ENCODE peak calls at places on chromosomes 4 and X, in nine cellular contexts. One of them, this sample, is unnamed.

GRCh38 chrX:154458116-154458953 is at the start of gene PLXNA3:
- DNase-seq in fibroblast of mammary gland: no peak
- DNase-seq in HFF-Myc: no peak
- DNase-seq in CD8-positive, alpha-beta T cell: peak; percentile 61
- DNase-seq in foreskin keratinocyte: no peak
- DNase-seq in progenitor cell of endocrine pancreas: peak; percentile 51
- DNase-seq in astrocyte of the spinal cord: no peak
- DNase-seq in astrocyte: no peak
- DNase-seq in A549: no peak
- DNase-seq in this sample: peak; percentile 56

GRCh38 chrX:111955916-111956315 is 79.9 kb downstream of the TRPC5OS start:
- DNase-seq in astrocyte: no peak
- DNase-seq in astrocyte of the spinal cord: no peak
- DNase-seq in progenitor cell of endocrine pancreas: no peak
- DNase-seq in CD8-positive, alpha-beta T cell: no peak
- DNase-seq in fibroblast of mammary gland: no peak
- DNase-seq in A549: no peak
- DNase-seq in foreskin keratinocyte: no peak
- DNase-seq in HFF-Myc: no peak
- DNase-seq in this sample: no peak

GRCh38 chr4:16024009-16024408 is 59.8 kb downstream of the PROM1 start:
- DNase-seq in foreskin keratinocyte: peak; percentile 37
- DNase-seq in astrocyte of the spinal cord: no peak
- DNase-seq in HFF-Myc: no peak
- DNase-seq in A549: no peak
- DNase-seq in CD8-positive, alpha-beta T cell: no peak
- DNase-seq in astrocyte: peak; percentile 37
- DNase-seq in progenitor cell of endocrine pancreas: no peak
- DNase-seq in fibroblast of mammary gland: peak; percentile 96
- DNase-seq in this sample: no peak

GRCh38 chr4:187077749-187078148 is 354.1 kb upstream of the FAT1 start:
- DNase-seq in astrocyte of the spinal cord: no peak
- DNase-seq in CD8-positive, alpha-beta T cell: no peak
- DNase-seq in fibroblast of mammary gland: no peak
- DNase-seq in astrocyte: no peak
- DNase-seq in foreskin keratinocyte: no peak
- DNase-seq in A549: no peak
- DNase-seq in HFF-Myc: no peak
- DNase-seq in progenitor cell of endocrine pancreas: no peak
- DNase-seq in this sample: no peak

GRCh38 chr4:147913137-147913536 is 181.2 kb downstream of the ARHGAP10 start:
- DNase-seq in HFF-Myc: no peak
- DNase-seq in A549: no peak
- DNase-seq in astrocyte: no peak
- DNase-seq in astrocyte of the spinal cord: no peak
- DNase-seq in fibroblast of mammary gland: no peak
- DNase-seq in foreskin keratinocyte: no peak
- DNase-seq in progenitor cell of endocrine pancreas: no peak
- DNase-seq in CD8-positive, alpha-beta T cell: no peak
- DNase-seq in this sample: no peak

GRCh38 chr4:86892639-86892965 is 380 bp upstream of the C4orf36 start:
- DNase-seq in HFF-Myc: no peak
- DNase-seq in A549: no peak
- DNase-seq in progenitor cell of endocrine pancreas: no peak
- DNase-seq in foreskin keratinocyte: no peak
- DNase-seq in astrocyte of the spinal cord: no peak
- DNase-seq in fibroblast of mammary gland: no peak
- DNase-seq in CD8-positive, alpha-beta T cell: no peak
- DNase-seq in astrocyte: no peak
- DNase-seq in this sample: no peak

GRCh38 chr4:19134685-19135084 is 1113.1 kb upstream of the LCORL start:
- DNase-seq in progenitor cell of endocrine pancreas: no peak
- DNase-seq in A549: no peak
- DNase-seq in HFF-Myc: no peak
- DNase-seq in fibroblast of mammary gland: no peak
- DNase-seq in astrocyte: no peak
- DNase-seq in foreskin keratinocyte: no peak
- DNase-seq in astrocyte of the spinal cord: no peak
- DNase-seq in CD8-positive, alpha-beta T cell: no peak
- DNase-seq in this sample: no peak

GRCh38 chr4:155008389-155008788 is 200.0 kb upstream of the NPY2R start:
- DNase-seq in CD8-positive, alpha-beta T cell: no peak
- DNase-seq in astrocyte: no peak
- DNase-seq in A549: no peak
- DNase-seq in foreskin keratinocyte: no peak
- DNase-seq in fibroblast of mammary gland: no peak
- DNase-seq in astrocyte of the spinal cord: no peak
- DNase-seq in HFF-Myc: no peak
- DNase-seq in progenitor cell of endocrine pancreas: no peak
- DNase-seq in this sample: no peak

GRCh38 chr4:143140696-143141095 is 44.0 kb upstream of the USP38 start:
- DNase-seq in HFF-Myc: no peak
- DNase-seq in astrocyte: no peak
- DNase-seq in progenitor cell of endocrine pancreas: no peak
- DNase-seq in CD8-positive, alpha-beta T cell: no peak
- DNase-seq in foreskin keratinocyte: no peak
- DNase-seq in A549: no peak
- DNase-seq in fibroblast of mammary gland: no peak
- DNase-seq in astrocyte of the spinal cord: no peak
- DNase-seq in this sample: no peak

GRCh38 chr4:165517216-165517615 is 138.4 kb downstream of the CPE start:
- DNase-seq in progenitor cell of endocrine pancreas: no peak
- DNase-seq in fibroblast of mammary gland: no peak
- DNase-seq in A549: no peak
- DNase-seq in CD8-positive, alpha-beta T cell: no peak
- DNase-seq in astrocyte of the spinal cord: no peak
- DNase-seq in foreskin keratinocyte: peak; percentile 38
- DNase-seq in HFF-Myc: no peak
- DNase-seq in astrocyte: no peak
- DNase-seq in this sample: no peak

GRCh38 chr4:165518658-165519057 is 139.8 kb downstream of the CPE start:
- DNase-seq in astrocyte of the spinal cord: no peak
- DNase-seq in CD8-positive, alpha-beta T cell: no peak
- DNase-seq in A549: no peak
- DNase-seq in progenitor cell of endocrine pancreas: no peak
- DNase-seq in astrocyte: no peak
- DNase-seq in fibroblast of mammary gland: no peak
- DNase-seq in HFF-Myc: no peak
- DNase-seq in foreskin keratinocyte: no peak
- DNase-seq in this sample: no peak

GRCh38 chr4:165522049-165522448 is 143.2 kb downstream of the CPE start:
- DNase-seq in CD8-positive, alpha-beta T cell: no peak
- DNase-seq in astrocyte of the spinal cord: no peak
- DNase-seq in fibroblast of mammary gland: no peak
- DNase-seq in HFF-Myc: no peak
- DNase-seq in A549: no peak
- DNase-seq in astrocyte: no peak
- DNase-seq in foreskin keratinocyte: no peak
- DNase-seq in progenitor cell of endocrine pancreas: no peak
- DNase-seq in this sample: no peak

GRCh38 chr4:165518024-165518616 is 139.3 kb downstream of the CPE start:
- DNase-seq in CD8-positive, alpha-beta T cell: no peak
- DNase-seq in astrocyte of the spinal cord: no peak
- DNase-seq in fibroblast of mammary gland: no peak
- DNase-seq in progenitor cell of endocrine pancreas: no peak
- DNase-seq in HFF-Myc: no peak
- DNase-seq in A549: no peak
- DNase-seq in foreskin keratinocyte: no peak
- DNase-seq in astrocyte: no peak
- DNase-seq in this sample: no peak

DNA sequence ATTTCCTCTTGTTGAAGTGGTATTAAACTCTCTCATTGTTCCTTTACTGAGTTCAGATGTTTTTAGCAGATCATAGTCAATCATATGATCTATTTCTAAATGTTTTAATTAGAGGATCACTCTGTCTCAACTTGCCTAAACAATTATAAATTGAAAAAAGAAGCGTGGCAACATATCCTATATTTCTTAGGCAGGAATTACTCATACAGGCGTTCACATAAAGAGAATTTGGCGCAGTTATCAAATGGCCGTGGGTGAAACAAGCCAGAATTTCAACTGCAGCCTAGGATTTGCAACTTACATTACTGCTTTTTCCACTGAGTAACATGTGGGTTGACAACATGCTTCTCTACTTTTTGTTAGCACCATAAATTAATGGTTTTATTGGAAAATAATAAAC is 141.3 kb downstream of the CPE start:
- DNase-seq in fibroblast of mammary gland: no peak
- DNase-seq in astrocyte: no peak
- DNase-seq in astrocyte of the spinal cord: no peak
- DNase-seq in CD8-positive, alpha-beta T cell: no peak
- DNase-seq in foreskin keratinocyte: no peak
- DNase-seq in HFF-Myc: no peak
- DNase-seq in A549: no peak
- DNase-seq in progenitor cell of endocrine pancreas: no peak
- DNase-seq in this sample: no peak
- TF ChIP-seq CTCF in fibroblast of mammary gland: no peak
- TF ChIP-seq CTCF in astrocyte: no peak
- TF ChIP-seq CTCF in astrocyte of the spinal cord: no peak
- TF ChIP-seq CTCF in CD8-positive, alpha-beta T cell: no peak
- TF ChIP-seq CTCF in foreskin keratinocyte: no peak
- TF ChIP-seq CTCF in HFF-Myc: no peak
- TF ChIP-seq CTCF in A549: no peak
- TF ChIP-seq CTCF in progenitor cell of endocrine pancreas: no peak
- TF ChIP-seq CTCF in this sample: no peak

GRCh38 chr4:100421356-100421978 is 96.4 kb downstream of the EMCN start:
- DNase-seq in A549: peak; percentile 3
- DNase-seq in progenitor cell of endocrine pancreas: no peak
- DNase-seq in CD8-positive, alpha-beta T cell: no peak
- DNase-seq in foreskin keratinocyte: no peak
- DNase-seq in astrocyte: peak; percentile 21
- DNase-seq in astrocyte of the spinal cord: peak; percentile 54
- DNase-seq in fibroblast of mammary gland: peak; percentile 67
- DNase-seq in HFF-Myc: peak; percentile 16
- DNase-seq in this sample: no peak
- TF ChIP-seq CTCF in A549: peak; percentile 60
- TF ChIP-seq CTCF in progenitor cell of endocrine pancreas: peak; percentile 58
- TF ChIP-seq CTCF in CD8-positive, alpha-beta T cell: peak; percentile 36
- TF ChIP-seq CTCF in foreskin keratinocyte: peak; percentile 83
- TF ChIP-seq CTCF in astrocyte: peak; percentile 55
- TF ChIP-seq CTCF in astrocyte of the spinal cord: peak; percentile 53
- TF ChIP-seq CTCF in fibroblast of mammary gland: peak; percentile 64
- TF ChIP-seq CTCF in HFF-Myc: peak; percentile 27
- TF ChIP-seq CTCF in this sample: peak; percentile 67

DNA sequence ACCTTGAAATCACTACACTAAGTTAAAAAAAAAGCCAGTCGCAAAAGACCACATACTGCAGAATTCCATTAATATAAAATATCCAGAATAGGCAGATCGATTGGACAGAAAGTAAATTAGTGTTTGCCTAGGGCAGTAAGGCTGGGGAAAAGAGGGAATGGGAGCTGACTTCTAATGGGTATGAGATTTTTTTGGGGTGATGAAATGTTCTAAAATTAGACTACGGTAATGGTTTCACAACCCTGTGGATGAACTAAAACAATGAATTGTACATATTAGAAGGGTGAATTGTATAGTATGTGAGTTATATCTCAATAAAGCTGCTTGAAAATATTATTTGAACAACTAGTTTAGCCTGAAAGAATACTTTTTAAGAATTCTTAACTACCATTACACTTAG is 6.7 kb upstream of the GPRIN3 start:
- DNase-seq in A549: no peak
- DNase-seq in progenitor cell of endocrine pancreas: no peak
- DNase-seq in foreskin keratinocyte: no peak
- DNase-seq in astrocyte of the spinal cord: no peak
- DNase-seq in HFF-Myc: no peak
- DNase-seq in CD8-positive, alpha-beta T cell: no peak
- DNase-seq in fibroblast of mammary gland: peak; percentile 10
- DNase-seq in astrocyte: no peak
- DNase-seq in this sample: no peak
- TF ChIP-seq CTCF in A549: no peak
- TF ChIP-seq CTCF in progenitor cell of endocrine pancreas: no peak
- TF ChIP-seq CTCF in foreskin keratinocyte: no peak
- TF ChIP-seq CTCF in astrocyte of the spinal cord: no peak
- TF ChIP-seq CTCF in HFF-Myc: no peak
- TF ChIP-seq CTCF in CD8-positive, alpha-beta T cell: no peak
- TF ChIP-seq CTCF in fibroblast of mammary gland: no peak
- TF ChIP-seq CTCF in astrocyte: no peak
- TF ChIP-seq CTCF in this sample: no peak

DNA sequence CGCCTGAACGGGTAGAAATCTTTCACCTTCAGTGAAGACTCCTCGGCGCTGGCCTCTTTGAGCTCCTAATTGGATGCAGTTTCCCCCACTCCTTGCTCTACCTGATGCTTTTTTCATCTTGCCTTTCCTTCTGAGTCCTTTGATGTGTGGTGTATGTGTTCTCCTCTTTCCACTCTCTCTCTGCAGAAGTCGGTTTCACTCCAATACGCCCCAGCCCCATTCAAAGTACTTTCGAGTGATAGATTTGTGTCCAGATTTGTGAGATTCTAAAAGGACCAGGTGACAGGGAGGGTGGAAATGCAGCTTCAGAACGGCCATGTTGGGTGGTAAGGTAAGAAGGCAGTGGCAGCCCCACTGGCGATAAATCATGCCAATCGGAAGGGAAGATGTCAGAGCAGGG is 45.6 kb downstream of the CLDN34 start:
- DNase-seq in astrocyte: no peak
- DNase-seq in CD8-positive, alpha-beta T cell: no peak
- DNase-seq in A549: no peak
- DNase-seq in astrocyte of the spinal cord: no peak
- DNase-seq in foreskin keratinocyte: no peak
- DNase-seq in progenitor cell of endocrine pancreas: no peak
- DNase-seq in fibroblast of mammary gland: no peak
- DNase-seq in HFF-Myc: no peak
- DNase-seq in this sample: no peak
- TF ChIP-seq CTCF in astrocyte: no peak
- TF ChIP-seq CTCF in CD8-positive, alpha-beta T cell: no peak
- TF ChIP-seq CTCF in A549: no peak
- TF ChIP-seq CTCF in astrocyte of the spinal cord: no peak
- TF ChIP-seq CTCF in foreskin keratinocyte: no peak
- TF ChIP-seq CTCF in progenitor cell of endocrine pancreas: no peak
- TF ChIP-seq CTCF in fibroblast of mammary gland: no peak
- TF ChIP-seq CTCF in HFF-Myc: no peak
- TF ChIP-seq CTCF in this sample: no peak

This sample was measured in neural crest cell.